ENCODE peak calls at places on chromosomes 2 and 18, in nine cellular contexts. M, R, Q, V, B, L, X, S and T are unnamed samples.

GRCh38 chr2:184597571-184597980 is 753 bp upstream of the ZNF804A start:
- DNase-seq in M (no peak), R (peak; percentile 63), Q (peak; percentile 4), V (peak; percentile 71), B (no peak), L (peak; percentile 72), X (no peak), S (peak; percentile 37), T (peak; percentile 22)

GRCh38 chr2:212845941-212846340 is 305.5 kb downstream of the IKZF2 start:
- DNase-seq in M (no peak), R (no peak), Q (no peak), V (peak; percentile 76), B (no peak), L (peak; percentile 61), X (no peak), S (peak; percentile 8), T (no peak)

GRCh38 chr2:233025706-233026105 is 6.8 kb upstream of the NEU2 start:
- DNase-seq in M (no peak), R (peak; percentile 13), Q (no peak), V (no peak), B (no peak), L (peak; percentile 36), X (no peak), S (peak; percentile 37), T (no peak)

GRCh38 chr2:71659868-71660518 is 206.6 kb downstream of the DYSF start:
- DNase-seq in M (no peak), R (no peak), Q (no peak), V (no peak), B (no peak), L (no peak), X (no peak), S (no peak), T (peak; percentile 13)

GRCh38 chr2:211329421-211329820 is 773.0 kb downstream of the CPS1 start:
- DNase-seq in M (no peak), R (no peak), Q (no peak), V (no peak), B (no peak), L (no peak), X (no peak), S (no peak), T (no peak)

GRCh38 chr2:177289824-177290632 is 25.5 kb upstream of the NFE2L2 start:
- DNase-seq in M (no peak), R (no peak), Q (no peak), V (no peak), B (no peak), L (no peak), X (no peak), S (no peak), T (no peak)

GRCh38 chr18:21184396-21184996 is 57.5 kb upstream of the GREB1L start:
- DNase-seq in M (no peak), R (peak; percentile 62), Q (no peak), V (no peak), B (peak; percentile 90), L (no peak), X (no peak), S (no peak), T (no peak)

GRCh38 chr2:113138428-113139322 is 11.3 kb downstream of the IL1RN start:
- DNase-seq in M (no peak), R (peak; percentile 63), Q (no peak), V (peak; percentile 80), B (no peak), L (peak; percentile 66), X (peak; percentile 32), S (peak; percentile 55), T (no peak)

GRCh38 chr18:42850174-42850766 is 265.2 kb downstream of the RIT2 start:
- DNase-seq in M (no peak), R (no peak), Q (no peak), V (no peak), B (no peak), L (no peak), X (no peak), S (no peak), T (no peak)

GRCh38 chr2:225416616-225417367 is 17.3 kb downstream of the NYAP2 start:
- DNase-seq in M (no peak), R (no peak), Q (no peak), V (no peak), B (no peak), L (no peak), X (no peak), S (no peak), T (no peak)

GRCh38 chr2:128260239-128261138 is 58.2 kb downstream of the HS6ST1 start:
- DNase-seq in M (no peak), R (peak; percentile 95), Q (peak; percentile 71), V (peak; percentile 67), B (no peak), L (peak; percentile 80), X (peak; percentile 39), S (no peak), T (peak; percentile 67)

GRCh38 chr2:120786559-120786960 is 50.9 kb downstream of the GLI2 start:
- DNase-seq in M (no peak), R (peak; percentile 53), Q (no peak), V (no peak), B (no peak), L (no peak), X (no peak), S (no peak), T (no peak)

GRCh38 chr2:231002641-231003040 is 6.7 kb downstream of the SPATA3 start:
- DNase-seq in M (no peak), R (no peak), Q (no peak), V (no peak), B (no peak), L (no peak), X (no peak), S (no peak), T (no peak)

GRCh38 chr18:45156941-45157340 is 458.3 kb upstream of the SLC14A2 start:
- DNase-seq in M (no peak), R (no peak), Q (no peak), V (peak; percentile 84), B (no peak), L (peak; percentile 29), X (no peak), S (no peak), T (no peak)

GRCh38 chr2:121137571-121137970 is 147.4 kb downstream of the TFCP2L1 start:
- DNase-seq in M (no peak), R (no peak), Q (no peak), V (no peak), B (no peak), L (no peak), X (no peak), S (no peak), T (no peak)

GRCh38 chr2:73984922-73985317 is 210 bp downstream of the TET3 start:
- DNase-seq in M (no peak), R (no peak), Q (no peak), V (no peak), B (no peak), L (no peak), X (peak; percentile 52), S (no peak), T (peak; percentile 74)

GRCh38 chr2:38146302-38146916 is 70.5 kb upstream of the CYP1B1 start:
- DNase-seq in M (no peak), R (peak; percentile 77), Q (no peak), V (peak; percentile 99), B (no peak), L (peak; percentile 96), X (no peak), S (peak; percentile 84), T (peak; percentile 53)

GRCh38 chr2:69026026-69026425 is 13.0 kb downstream of the ANTXR1 start:
- DNase-seq in M (no peak), R (no peak), Q (no peak), V (peak; percentile 62), B (no peak), L (peak; percentile 67), X (no peak), S (peak; percentile 23), T (no peak)

GRCh38 chr2:14148186-14148585 is 484.3 kb upstream of the LRATD1 start:
- DNase-seq in M (no peak), R (no peak), Q (no peak), V (peak; percentile 81), B (no peak), L (peak; percentile 79), X (no peak), S (no peak), T (no peak)

GRCh38 chr2:227423633-227424499 is 36.1 kb upstream of the SCYGR1 start:
- DNase-seq in M (no peak), R (no peak), Q (no peak), V (no peak), B (no peak), L (no peak), X (no peak), S (no peak), T (no peak)

GRCh38 chr18:22241806-22242440 is 72.5 kb downstream of the GATA6 start:
- DNase-seq in M (no peak), R (no peak), Q (no peak), V (no peak), B (peak; percentile 81), L (no peak), X (no peak), S (no peak), T (no peak)

GRCh38 chr2:195343540-195343939 is 313.5 kb upstream of the SLC39A10 start:
- DNase-seq in M (no peak), R (no peak), Q (no peak), V (no peak), B (no peak), L (no peak), X (no peak), S (no peak), T (no peak)

GRCh38 chr2:226467221-226467620 is 332.4 kb downstream of the IRS1 start:
- DNase-seq in M (no peak), R (peak; percentile 41), Q (no peak), V (no peak), B (no peak), L (no peak), X (no peak), S (no peak), T (no peak)

GRCh38 chr2:160695402-160696060 is 201.9 kb upstream of the RBMS1 start:
- DNase-seq in M (no peak), R (no peak), Q (no peak), V (peak; percentile 68), B (no peak), L (peak; percentile 59), X (no peak), S (no peak), T (no peak)

GRCh38 chr2:101860157-101860556 is 131.6 kb upstream of the IL1R2 start:
- DNase-seq in M (no peak), R (no peak), Q (no peak), V (no peak), B (no peak), L (no peak), X (no peak), S (no peak), T (no peak)

GRCh38 chr2:46179037-46179621 is 118.1 kb upstream of the EPAS1 start:
- DNase-seq in M (peak; percentile 21), R (peak; percentile 81), Q (no peak), V (peak; percentile 97), B (no peak), L (peak; percentile 99), X (no peak), S (peak; percentile 96), T (peak; percentile 69)

GRCh38 chr2:33034784-33035183 is 88.0 kb downstream of the LTBP1 start:
- DNase-seq in M (no peak), R (no peak), Q (no peak), V (peak; percentile 76), B (no peak), L (peak; percentile 34), X (no peak), S (no peak), T (no peak)

GRCh38 chr2:9419558-9419957 is 3.8 kb downstream of the ITGB1BP1 start:
- DNase-seq in M (no peak), R (no peak), Q (no peak), V (no peak), B (no peak), L (no peak), X (no peak), S (no peak), T (no peak)

GRCh38 chr2:98355881-98356280 is 9.6 kb downstream of the CNGA3 start:
- DNase-seq in M (no peak), R (no peak), Q (no peak), V (no peak), B (no peak), L (no peak), X (no peak), S (no peak), T (no peak)

GRCh38 chr2:71919701-71920100 is 228.0 kb downstream of the CYP26B1 start:
- DNase-seq in M (no peak), R (no peak), Q (no peak), V (peak; percentile 60), B (no peak), L (peak; percentile 34), X (no peak), S (no peak), T (no peak)

GRCh38 chr18:25262920-25263319 is 89.0 kb downstream of the ZNF521 start:
- DNase-seq in M (no peak), R (no peak), Q (no peak), V (peak; percentile 47), B (no peak), L (peak; percentile 4), X (no peak), S (no peak), T (no peak)